ENCODE peak calls at places on chromosomes 13 and 19, in five cellular contexts. V, P, A, K and C are unnamed samples.

GRCh38 chr19:17037966-17038500 is 11.4 kb upstream of the CPAMD8 start:
- DNase-seq in P (no peak), K (no peak), V (no peak), A (no peak), C (no peak)

GRCh38 chr19:12187625-12188024 is 24.7 kb downstream of the ZNF136 start:
- DNase-seq in A (no peak), P (no peak), V (no peak), K (peak; percentile 20), C (no peak)

GRCh38 chr19:10858204-10858828 is 10.1 kb downstream of the C19orf38 start:
- DNase-seq in P (no peak), A (no peak), K (peak; percentile 39), V (no peak), C (no peak)

GRCh38 chr13:76684336-76684735 is 201.9 kb downstream of the KCTD12 start:
- DNase-seq in P (no peak), K (no peak), A (no peak), V (no peak), C (no peak)

GRCh38 chr13:44575741-44576395 is at the start of gene TSC22D1:
- DNase-seq in K (peak; percentile 66), A (peak; percentile 37), V (no peak), P (peak; percentile 33), C (no peak)

GRCh38 chr13:43246382-43246781 is 223.0 kb downstream of the DNAJC15 start:
- DNase-seq in P (no peak), A (no peak), V (no peak), K (no peak), C (no peak)

GRCh38 chr19:30685601-30686000 is 313.4 kb downstream of the ZNF536 start:
- DNase-seq in V (no peak), K (no peak), P (no peak), A (no peak), C (no peak)

GRCh38 chr19:58559275-58560006 is 1.0 kb upstream of the UBE2M start:
- DNase-seq in K (peak; percentile 95), P (peak; percentile 95), A (peak; percentile 82), V (no peak), C (peak; percentile 86)

GRCh38 chr13:26325876-26326275 is 71.9 kb downstream of the CDK8 start:
- DNase-seq in A (no peak), V (no peak), K (peak; percentile 54), P (no peak), C (no peak)

GRCh38 chr13:24683833-24684599 is 3.8 kb downstream of the ATP12A start:
- DNase-seq in V (no peak), A (peak; percentile 40), K (peak; percentile 40), P (peak; percentile 86), C (peak; percentile 59)

GRCh38 chr13:66994097-66994496 is 236.0 kb downstream of the PCDH9 start:
- DNase-seq in K (peak; percentile 76), P (peak; percentile 85), A (peak; percentile 3), V (peak; percentile 51), C (peak; percentile 65)

GRCh38 chr13:59774511-59774911 is 389.2 kb downstream of the DIAPH3 start:
- DNase-seq in V (no peak), K (peak; percentile 70), P (no peak), A (peak; percentile 98), C (peak; percentile 17)

GRCh38 chr19:5943623-5944022 is 29.6 kb downstream of the CAPS start:
- DNase-seq in K (peak; percentile 93), P (no peak), V (no peak), A (no peak), C (no peak)

GRCh38 chr19:2633693-2634075 is 68.8 kb downstream of the GNG7 start:
- DNase-seq in K (no peak), P (no peak), V (no peak), A (no peak), C (no peak)
- H2BK12ac ChIP-seq in K (no peak overlapping the region), P (no peak overlapping the region), V (no peak overlapping the region), A (no peak overlapping the region), C (no peak overlapping the region)

DNA sequence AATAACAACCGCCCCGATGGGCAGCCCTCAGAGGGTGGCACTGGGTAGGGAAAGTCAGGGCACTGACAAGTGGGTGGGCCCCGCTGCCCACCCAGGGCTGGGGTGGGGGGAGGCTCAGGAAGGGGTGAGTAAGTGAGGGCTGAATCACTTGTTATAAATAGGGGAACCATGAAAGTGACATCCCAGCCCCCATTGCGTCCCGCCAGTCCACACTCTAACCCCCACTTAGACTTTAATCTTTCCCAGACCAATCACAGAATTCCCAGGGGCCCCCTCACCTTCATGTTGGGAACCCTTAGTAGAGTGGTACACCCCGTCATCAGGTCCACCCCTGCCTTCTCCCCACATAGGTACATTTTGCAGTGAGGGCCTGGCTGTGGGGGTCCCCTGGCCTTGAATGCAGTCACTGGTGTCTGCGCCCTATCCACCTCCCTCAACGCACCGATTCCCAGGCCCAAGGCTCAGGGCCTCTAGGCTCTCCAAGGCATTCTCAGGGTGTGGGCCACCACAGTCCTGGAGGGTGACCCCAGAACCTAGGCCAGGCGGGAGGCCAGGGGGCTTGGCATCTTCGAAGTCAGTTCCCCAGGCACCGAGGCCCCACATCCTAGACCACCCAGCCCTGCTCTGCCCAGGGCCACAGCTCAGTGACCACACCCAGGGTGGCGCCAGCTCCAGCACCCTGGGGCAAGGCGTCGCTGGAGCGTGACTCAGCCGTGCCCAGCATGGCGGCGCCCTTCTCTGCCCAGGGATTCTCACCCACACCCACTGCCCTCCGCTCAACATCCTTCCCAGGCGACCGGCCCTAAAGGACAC is 36.8 kb upstream of the NANOS3 start:
- DNase-seq in A (peak; percentile 84), V (no peak), K (peak; percentile 87), P (peak; percentile 28), C (no peak)
- H3K18ac ChIP-seq in A (peak overlapping the region; percentile 55), V (no peak overlapping the region), K (peak overlapping the region; percentile 87), P (no peak overlapping the region), C (peak overlapping the region; percentile 94)

GRCh38 chr13:33167521-33167920 is 118.0 kb downstream of the STARD13 start:
- DNase-seq in A (peak; percentile 37), P (no peak), V (no peak), K (no peak), C (no peak)

GRCh38 chr13:33169273-33169980 is 116.1 kb downstream of the STARD13 start:
- DNase-seq in A (peak; percentile 41), K (peak; percentile 84), V (no peak), P (no peak), C (no peak)

GRCh38 chr13:33164331-33164730 is 121.2 kb downstream of the STARD13 start:
- DNase-seq in V (no peak), P (no peak), K (peak; percentile 52), A (peak; percentile 47), C (no peak)

GRCh38 chr13:33172400-33172799 is 113.2 kb downstream of the STARD13 start:
- DNase-seq in P (no peak), A (peak; percentile 53), K (no peak), V (no peak), C (no peak)

GRCh38 chr13:33168326-33168960 is 117.1 kb downstream of the STARD13 start:
- DNase-seq in A (no peak), K (no peak), P (no peak), V (no peak), C (no peak)
- H3K79me1 ChIP-seq in A (no peaks in the 10 kb centered on the region), K (peaks cover 24% of the 10 kb centered on the region), P (no peaks in the 10 kb centered on the region), V (no peaks in the 10 kb centered on the region), C (no peaks in the 10 kb centered on the region)

DNA sequence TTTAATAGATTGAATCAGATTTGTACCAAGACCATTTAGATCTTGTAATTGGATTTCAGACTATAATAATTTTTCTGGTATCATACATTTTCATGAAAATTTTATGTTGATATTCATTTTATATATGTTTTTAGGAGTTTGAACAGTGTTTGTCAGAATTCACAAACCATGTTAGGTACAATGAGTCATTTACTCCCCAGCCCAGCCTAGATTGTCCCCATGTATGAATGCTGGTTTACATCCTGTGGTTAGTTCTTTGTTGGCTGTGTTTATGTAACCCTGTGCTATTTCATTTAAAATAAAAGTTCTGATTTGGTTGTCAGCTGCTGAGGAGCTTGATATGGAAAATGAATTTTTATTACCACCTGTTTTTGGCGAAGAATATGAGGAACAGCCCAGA is 96.7 kb downstream of the GJA3 start:
- DNase-seq in A (no peak), V (no peak), K (peak; percentile 53), P (no peak), C (no peak)
- H2BK12ac ChIP-seq in A (no peak overlapping the region), V (no peak overlapping the region), K (no peak overlapping the region), P (no peak overlapping the region), C (no peak overlapping the region)

DNA sequence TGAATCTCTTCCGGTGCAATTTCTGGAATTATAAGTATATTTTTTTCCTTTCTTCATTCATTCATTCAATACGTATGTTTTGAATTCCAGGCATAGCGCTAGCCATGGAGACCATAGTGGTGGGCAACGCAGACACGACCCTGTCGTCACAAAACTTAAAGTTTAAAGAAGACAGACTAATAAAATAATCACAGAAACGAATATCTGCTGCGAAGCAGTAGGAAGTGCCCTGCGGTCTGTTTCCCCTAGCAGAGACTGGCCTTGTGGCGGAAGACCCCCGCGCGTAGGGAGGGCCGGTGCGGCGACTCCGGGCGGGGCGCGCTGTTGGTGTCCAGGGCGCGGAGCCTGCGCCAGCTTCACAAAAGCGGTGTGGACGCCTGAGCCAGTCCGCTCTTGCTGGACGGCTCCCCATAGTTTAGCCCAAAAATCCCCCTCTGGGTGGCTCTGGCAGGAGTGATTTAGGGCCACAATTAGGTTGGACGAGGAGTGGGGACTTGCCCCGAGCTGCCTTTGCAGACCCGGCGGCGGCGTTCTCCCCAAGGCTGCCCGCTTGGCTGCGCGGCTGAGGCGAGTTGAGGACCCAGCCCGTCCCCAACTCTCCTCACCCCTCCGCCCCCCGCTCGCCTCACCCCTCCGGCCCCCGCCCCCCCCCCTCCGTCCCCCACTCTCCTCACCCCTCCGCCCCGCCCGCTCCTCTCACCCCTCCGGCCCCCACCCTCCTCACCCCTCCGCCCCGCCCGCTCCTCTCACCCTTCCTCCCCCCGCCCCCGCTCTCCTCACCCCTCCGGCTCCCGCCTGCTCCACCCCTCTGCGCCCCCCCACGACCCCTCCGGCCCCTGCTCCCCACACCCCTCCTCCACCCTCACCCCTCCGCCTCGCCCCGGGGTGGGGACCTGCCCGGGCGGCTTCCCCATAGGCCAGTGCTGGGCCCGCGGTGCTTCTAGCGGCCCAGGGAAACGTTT is 14.2 kb upstream of the LATS2 start:
- DNase-seq in A (peak; percentile 23), V (no peak), P (peak; percentile 78), K (peak; percentile 57), C (no peak)
- H3K18ac ChIP-seq in A (peak overlapping the region; percentile 63), V (peak overlapping the region; percentile 95), P (peak overlapping the region; percentile 35), K (peak overlapping the region; percentile 94), C (peak overlapping the region; percentile 86)

GRCh38 chr13:109251958-109252357 is 534.4 kb downstream of the IRS2 start:
- DNase-seq in K (no peak), P (no peak), V (no peak), A (no peak), C (no peak)

GRCh38 chr13:109255457-109255856 is 530.9 kb downstream of the IRS2 start:
- DNase-seq in K (no peak), P (no peak), A (no peak), V (no peak), C (no peak)

GRCh38 chr13:109253316-109253715 is 533.1 kb downstream of the IRS2 start:
- DNase-seq in K (no peak), V (no peak), P (no peak), A (no peak), C (no peak)

GRCh38 chr13:109254271-109254670 is 532.1 kb downstream of the IRS2 start:
- DNase-seq in A (peak; percentile 89), V (no peak), K (no peak), P (no peak), C (no peak)

GRCh38 chr13:109256866-109257760 is 529.3 kb downstream of the IRS2 start:
- DNase-seq in A (peak; percentile 99), P (no peak), K (peak; percentile 93), V (no peak), C (no peak)
- H3K79me1 ChIP-seq in A (peaks cover 17% of the 10 kb centered on the region), P (no peaks in the 10 kb centered on the region), K (no peaks in the 10 kb centered on the region), V (no peaks in the 10 kb centered on the region), C (no peaks in the 10 kb centered on the region)